ENCODE peak calls at places on chromosomes 4 and X, in six cellular contexts. G is psoas muscle, T is endothelial cell of umbilical vein, Y is IMR-90, V is dorsolateral prefrontal cortex, S is GM23248. J is an unnamed sample.

GRCh38 chrX:119468186-119468929 is at the start of gene SLC25A5:
- DNase-seq in G (peak; percentile 83), T (peak; percentile 86), Y (peak; percentile 69), V (peak; percentile 56), S (peak; percentile 89), J (peak; percentile 58)

GRCh38 chr4:102438873-102439614 is 62.1 kb upstream of the NFKB1 start:
- DNase-seq in G (no peak), T (peak; percentile 77), Y (peak; percentile 93), V (no peak), S (peak; percentile 92), J (peak; percentile 83)

GRCh38 chr4:74030285-74030684 is 8.2 kb downstream of the CXCL3 start:
- DNase-seq in G (no peak), T (no peak), Y (no peak), V (no peak), S (no peak), J (no peak)

GRCh38 chrX:81215685-81216084 is 13.8 kb downstream of the SH3BGRL start:
- DNase-seq in G (no peak), T (no peak), Y (no peak), V (no peak), S (no peak), J (no peak)

GRCh38 chr4:177769155-177769554 is 326.9 kb upstream of the AGA start:
- DNase-seq in G (no peak), T (no peak), Y (no peak), V (no peak), S (no peak), J (no peak)

GRCh38 chr4:123449780-123450179 is 53.2 kb downstream of the SPRY1 start:
- DNase-seq in G (no peak), T (peak; percentile 43), Y (peak; percentile 56), V (no peak), S (peak; percentile 20), J (peak; percentile 30)

GRCh38 chr4:15333692-15334633 is 93.9 kb upstream of the C1QTNF7 start:
- DNase-seq in G (no peak), T (no peak), Y (no peak), V (no peak), S (peak; percentile 67), J (no peak)

GRCh38 chrX:20514358-20514757 is 247.6 kb upstream of the RPS6KA3 start:
- DNase-seq in G (no peak), T (peak; percentile 65), Y (peak; percentile 83), V (no peak), S (peak; percentile 85), J (peak; percentile 80)

GRCh38 chr4:98558366-98558765 is 100.0 kb downstream of the TSPAN5 start:
- DNase-seq in G (no peak), T (no peak), Y (no peak), V (no peak), S (no peak), J (no peak)

GRCh38 chr4:147975902-147976301 is 244.0 kb downstream of the ARHGAP10 start:
- DNase-seq in G (no peak), T (peak; percentile 45), Y (peak; percentile 25), V (no peak), S (peak; percentile 60), J (peak; percentile 54)

GRCh38 chr4:121192500-121192899 is 28.4 kb upstream of the TNIP3 start:
- DNase-seq in G (no peak), T (peak; percentile 31), Y (peak; percentile 48), V (no peak), S (peak; percentile 73), J (peak; percentile 17)

GRCh38 chrX:20527041-20527440 is 260.3 kb upstream of the RPS6KA3 start:
- DNase-seq in G (no peak), T (no peak), Y (no peak), V (no peak), S (no peak), J (no peak)

GRCh38 chr4:148089624-148090023 is 352.6 kb downstream of the NR3C2 start:
- DNase-seq in G (no peak), T (no peak), Y (no peak), V (no peak), S (no peak), J (no peak)

GRCh38 chr4:77308843-77309242 is 151.8 kb downstream of the CCNG2 start:
- DNase-seq in G (no peak), T (peak; percentile 8), Y (peak; percentile 35), V (no peak), S (peak; percentile 71), J (peak; percentile 2)

GRCh38 chr4:153115322-153116100 is 88.7 kb upstream of the TRIM2 start:
- DNase-seq in G (no peak), T (peak; percentile 38), Y (peak; percentile 77), V (no peak), S (peak; percentile 83), J (peak; percentile 66)

GRCh38 chr4:25938251-25939186 is 24.5 kb downstream of the SMIM20 start:
- DNase-seq in G (peak; percentile 71), T (no peak), Y (peak; percentile 77), V (no peak), S (peak; percentile 94), J (peak; percentile 42)

GRCh38 chrX:70478521-70478920 is 33.9 kb downstream of the DLG3 start:
- DNase-seq in G (no peak), T (no peak), Y (no peak), V (no peak), S (no peak), J (no peak)

GRCh38 chrX:36609653-36610585 is 398.2 kb upstream of the FAM47C start:
- DNase-seq in G (no peak), T (no peak), Y (peak; percentile 1), V (no peak), S (no peak), J (no peak)

GRCh38 chr4:108013955-108014354 is 24.3 kb downstream of the HADH start:
- DNase-seq in G (no peak), T (no peak), Y (no peak), V (no peak), S (no peak), J (no peak)

GRCh38 chr4:129808242-129808641 is 712.3 kb downstream of the C4orf33 start:
- DNase-seq in G (no peak), T (no peak), Y (no peak), V (no peak), S (no peak), J (no peak)

GRCh38 chr4:5051692-5052423 is 578 bp downstream of the STK32B start:
- DNase-seq in G (peak; percentile 28), T (peak; percentile 21), Y (peak; percentile 35), V (no peak), S (peak; percentile 53), J (peak; percentile 7)

GRCh38 chr4:6472387-6473263 is at the start of gene PPP2R2C:
- DNase-seq in G (no peak), T (no peak), Y (no peak), V (no peak), S (no peak), J (no peak)
- H3K4me3 ChIP-seq in G (peak within 1 kb of the TSS; percentile 63), T (no peak within 1 kb of the TSS), Y (no peak within 1 kb of the TSS), V (peak within 1 kb of the TSS; percentile 64), S (no peak within 1 kb of the TSS), J (no peak within 1 kb of the TSS)

GRCh38 chr4:118985170-118986000 is 96.7 kb downstream of the SYNPO2 start:
- DNase-seq in G (no peak), T (no peak), Y (no peak), V (no peak), S (no peak), J (no peak)

GRCh38 chr4:118981171-118981838 is 92.7 kb downstream of the SYNPO2 start:
- DNase-seq in G (no peak), T (no peak), Y (peak; percentile 81), V (no peak), S (peak; percentile 57), J (no peak)

GRCh38 chr4:118981839-118982381 is 93.3 kb downstream of the SYNPO2 start:
- DNase-seq in G (peak; percentile 60), T (peak; percentile 64), Y (peak; percentile 96), V (no peak), S (peak; percentile 97), J (peak; percentile 89)

GRCh38 chr4:118979712-118980111 is 91.1 kb downstream of the SYNPO2 start:
- DNase-seq in G (no peak), T (no peak), Y (no peak), V (no peak), S (no peak), J (no peak)

DNA sequence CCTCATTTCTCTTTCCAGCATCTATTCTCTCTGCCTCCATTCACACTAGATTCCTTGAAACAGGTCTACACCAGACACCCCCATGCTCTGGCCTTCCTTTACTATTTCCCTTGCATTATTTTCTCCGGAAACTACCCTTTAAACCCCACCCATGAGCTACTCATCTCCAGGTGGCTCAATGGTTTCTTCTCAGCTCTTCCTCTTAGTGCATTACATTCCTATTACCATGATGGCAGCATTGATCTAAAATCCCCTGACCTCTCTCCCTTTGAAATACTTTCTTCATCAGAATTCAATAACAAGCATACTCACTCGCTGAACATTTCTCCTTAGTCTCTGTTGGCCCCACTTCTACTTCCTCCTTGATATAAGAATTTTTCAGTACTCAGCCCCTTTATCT is 94.6 kb downstream of the SYNPO2 start:
- DNase-seq in G (no peak), T (no peak), Y (no peak), V (no peak), S (no peak), J (no peak)
- H3K27ac ChIP-seq in G (peak overlapping the region; percentile 95), T (no peak overlapping the region), Y (no peak overlapping the region), V (no peak overlapping the region), S (no peak overlapping the region), J (no peak overlapping the region)

GRCh38 chr4:84497835-84498202 is 1.3 kb downstream of the NKX6-1 start:
- DNase-seq in G (no peak), T (no peak), Y (no peak), V (no peak), S (no peak), J (no peak)

GRCh38 chr4:84497220-84497834 is 1.8 kb downstream of the NKX6-1 start:
- DNase-seq in G (no peak), T (no peak), Y (peak; percentile 2), V (no peak), S (peak; percentile 40), J (no peak)

GRCh38 chr4:84496356-84497219 is 2.5 kb downstream of the NKX6-1 start:
- DNase-seq in G (no peak), T (no peak), Y (no peak), V (no peak), S (no peak), J (no peak)

GRCh38 chr4:84499065-84499982 is at the start of gene NKX6-1:
- DNase-seq in G (peak; percentile 77), T (peak; percentile 53), Y (peak; percentile 53), V (no peak), S (peak; percentile 68), J (peak; percentile 86)

DNA sequence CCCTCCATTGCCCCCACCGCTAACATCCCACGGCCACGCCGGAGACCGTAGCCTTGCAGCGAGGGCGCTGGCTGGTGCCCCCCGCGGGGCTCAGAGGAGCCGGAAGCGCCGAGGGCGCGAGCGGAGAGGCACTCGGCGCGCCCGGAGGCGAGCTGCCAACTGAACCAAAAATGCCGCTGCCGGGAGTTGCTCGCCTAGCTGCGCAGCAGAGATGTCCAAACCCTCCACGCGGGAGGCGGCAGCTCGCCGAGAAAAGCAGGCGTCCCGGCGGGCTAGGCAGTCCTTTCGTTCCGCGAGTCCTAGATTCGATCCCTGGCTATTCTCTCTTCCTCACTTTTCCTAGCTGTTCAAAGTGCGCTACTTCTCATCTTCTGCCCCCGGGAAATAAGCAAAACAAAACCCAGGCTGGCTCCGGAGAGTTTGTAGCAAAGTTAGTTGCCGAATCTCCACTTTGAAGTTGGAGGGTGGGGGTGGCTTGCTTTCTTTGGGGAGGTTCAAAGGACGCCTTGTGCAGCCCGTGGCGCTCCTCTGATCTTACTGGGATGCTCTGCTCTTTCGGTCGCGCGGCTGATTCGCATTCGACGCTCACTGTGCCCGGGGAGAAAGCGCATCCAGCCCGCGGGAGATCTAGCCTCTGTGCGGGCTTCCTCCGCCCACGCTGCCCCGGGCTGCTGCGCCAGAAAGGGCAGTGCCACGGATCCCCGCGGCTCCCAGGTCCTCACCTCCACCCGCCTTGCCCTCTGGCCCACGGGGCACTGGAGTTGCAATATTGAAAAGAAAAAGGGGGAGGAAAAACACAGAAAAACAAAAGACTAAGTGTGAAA is 677 bp downstream of the NKX6-1 start:
- DNase-seq in G (peak; percentile 34), T (peak; percentile 13), Y (peak; percentile 7), V (no peak), S (peak; percentile 67), J (no peak)
- H3K4me3 ChIP-seq in G (peak overlapping the region; percentile 64), T (peak overlapping the region; percentile 12), Y (peak overlapping the region; percentile 48), V (peak overlapping the region; percentile 22), S (peak overlapping the region; percentile 59), J (peak overlapping the region; percentile 68)

GRCh38 chrX:128458888-128459287 is 406.7 kb upstream of the ACTRT1 start:
- DNase-seq in G (no peak), T (no peak), Y (peak; percentile 5), V (no peak), S (peak; percentile 4), J (no peak)
- H3K27ac ChIP-seq in G (no peak overlapping the region), T (no peak overlapping the region), Y (no peak overlapping the region), V (no peak overlapping the region), S (no peak overlapping the region), J (no peak overlapping the region)

J was measured in brain microvascular endothelial cell.